ENCODE peak calls at places on chromosome 7, in ten cellular contexts. D is kidney tubule cell; U is naive thymus-derived CD4-positive, alpha-beta T cell; I is activated T-cell treated with anti-CD3 and anti-CD28 coated beads for 48 hours; H is AG08396; V is mucosa of gallbladder; L is activated CD8-positive, alpha-beta T cell treated with anti-CD3 and anti-CD28 coated beads for 36 hours; F is EL; B is amniotic epithelial cell; E is activated gamma-delta T cell treated with Interleukin-2 at 50 U/mL for 16 hours. Y is an unnamed sample.

GRCh38 chr7:33906697-33907096 is 1.4 kb downstream of the BMPER start:
- DNase-seq in V (no peak), H (no peak), I (no peak), B (no peak), D (no peak), E (no peak), L (no peak), F (no peak), U (no peak), Y (no peak)

GRCh38 chr7:126486806-126487205 is 765.9 kb downstream of the GRM8 start:
- DNase-seq in E (no peak), U (no peak), L (no peak), H (no peak), D (no peak), V (no peak), F (no peak), I (no peak), B (no peak), Y (no peak)

GRCh38 chr7:34747842-34748241 is 89.8 kb downstream of the NPSR1 start:
- DNase-seq in V (peak; percentile 21), I (no peak), B (no peak), U (no peak), F (no peak), E (no peak), H (no peak), D (no peak), L (no peak), Y (peak; percentile 35)

GRCh38 chr7:102431617-102432298 is 1.6 kb upstream of the ORAI2 start:
- DNase-seq in H (no peak), L (peak; percentile 66), B (no peak), E (peak; percentile 63), V (no peak), I (no peak), D (peak; percentile 85), F (no peak), U (peak; percentile 53), Y (peak; percentile 54)

GRCh38 chr7:111982804-111983203 is 223.4 kb downstream of the DOCK4 start:
- DNase-seq in H (no peak), V (no peak), E (no peak), U (no peak), L (no peak), B (peak; percentile 73), D (no peak), F (peak; percentile 30), I (no peak), Y (no peak)

GRCh38 chr7:31776616-31777015 is 89.6 kb downstream of the PPP1R17 start:
- DNase-seq in L (no peak), F (peak; percentile 92), U (no peak), I (no peak), V (no peak), D (peak; percentile 78), E (no peak), H (peak; percentile 81), B (peak; percentile 16), Y (peak; percentile 85)

GRCh38 chr7:100887186-100887954 is 2.1 kb downstream of the UFSP1 start:
- DNase-seq in E (no peak), L (peak; percentile 79), D (no peak), U (peak; percentile 48), V (no peak), B (no peak), F (no peak), I (no peak), H (no peak), Y (no peak)

GRCh38 chr7:504221-505081 is 15.2 kb downstream of the PDGFA start:
- DNase-seq in D (peak; percentile 24), B (no peak), I (no peak), L (no peak), E (no peak), H (no peak), F (no peak), V (no peak), U (no peak), Y (no peak)

GRCh38 chr7:135259702-135260101 is 26.1 kb downstream of the STRA8 start:
- DNase-seq in V (no peak), H (no peak), L (no peak), D (no peak), E (no peak), B (no peak), F (no peak), U (no peak), I (no peak), Y (no peak)

GRCh38 chr7:2873146-2873545 is 29.0 kb upstream of the GNA12 start:
- DNase-seq in H (no peak), D (peak; percentile 82), V (no peak), I (no peak), B (peak; percentile 34), E (no peak), U (no peak), F (no peak), L (no peak), Y (peak; percentile 49)

GRCh38 chr7:46072722-46073121 is 151.7 kb upstream of the IGFBP3 start:
- DNase-seq in I (no peak), D (no peak), E (no peak), L (no peak), F (no peak), U (no peak), H (no peak), V (no peak), B (no peak), Y (no peak)

GRCh38 chr7:4791738-4792536 is 16.5 kb downstream of the AP5Z1 start:
- DNase-seq in F (peak; percentile 34), B (peak; percentile 26), D (peak; percentile 25), U (peak; percentile 87), H (peak; percentile 86), I (peak; percentile 81), V (peak; percentile 75), L (peak; percentile 82), E (peak; percentile 76), Y (peak; percentile 40)

Y was measured in Daoy.